ENCODE peak calls at places on chromosome 18, in nine cellular contexts. X is A549; F is activated CD4-positive, alpha-beta T cell treated with anti-CD3 and anti-CD28 coated beads, Interleukin-2, amount 10 ng/mL, durations not matched to agents 7 days and 5 days; C is SIG-M5; P is posterior cingulate gyrus; L is NCI-H187 treated with DMSO at 0.1 percent for 48 hours; N is LHCN-M2; Y is activated naive CD8-positive, alpha-beta T cell treated with anti-CD3 and anti-CD28 coated beads, Interleukin-2, amount 50 U/mL, for 24 hours; A is HT-29. T is an unnamed sample.

GRCh38 chr18:37441821-37442220 is 123.8 kb downstream of the CELF4 start:
- DNase-seq in C (no peak), X (no peak), F (no peak), A (no peak), L (no peak), N (no peak), Y (no peak), P (no peak), T (no peak)

GRCh38 chr18:36372902-36373301 is 75.4 kb downstream of the FHOD3 start:
- DNase-seq in Y (no peak), C (no peak), A (no peak), L (no peak), F (no peak), P (no peak), X (no peak), N (peak), T (no peak)

GRCh38 chr18:9087144-9087543 is 15.4 kb upstream of the NDUFV2 start:
- DNase-seq in X (no peak), N (no peak), L (no peak), A (no peak), P (no peak), F (no peak), C (no peak), Y (no peak), T (no peak)

GRCh38 chr18:4069183-4069582 is 385.9 kb downstream of the DLGAP1 start:
- DNase-seq in N (no peak), A (no peak), X (no peak), Y (no peak), C (no peak), L (no peak), P (no peak), F (no peak), T (no peak)

GRCh38 chr18:22302152-22302551 is 115.6 kb downstream of the CTAGE1 start:
- DNase-seq in Y (no peak), A (no peak), C (peak), P (no peak), F (no peak), N (no peak), X (no peak), L (no peak), T (no peak)

GRCh38 chr18:63298393-63299015 is 21.1 kb downstream of the BCL2 start:
- DNase-seq in F (peak), C (no peak), N (no peak), Y (no peak), A (no peak), P (no peak), L (no peak), X (no peak), T (no peak)

GRCh38 chr18:46722051-46722450 is 34.8 kb downstream of the ST8SIA5 start:
- DNase-seq in N (no peak), L (no peak), C (no peak), F (no peak), P (no peak), X (no peak), Y (no peak), A (no peak), T (no peak)

GRCh38 chr18:23689031-23689615 is at the start of gene LAMA3:
- DNase-seq in Y (peak), A (peak), X (peak), C (no peak), P (no peak), F (peak), N (peak), L (no peak), T (no peak)

GRCh38 chr18:65817178-65817577 is 66.4 kb downstream of the CDH7 start:
- DNase-seq in A (no peak), F (no peak), P (no peak), Y (no peak), N (no peak), C (no peak), L (no peak), X (no peak), T (no peak)

GRCh38 chr18:55778731-55779460 is 190.9 kb upstream of the TCF4 start:
- DNase-seq in C (peak), L (no peak), F (no peak), P (no peak), N (no peak), X (no peak), A (no peak), Y (no peak), T (peak)